ENCODE peak calls at places on chromosomes 2 and 18, in four cellular contexts. D is HFF-Myc, I is kidney, T is GM12865. H is an unnamed sample.

GRCh38 chr18:59690216-59691045 is 6.8 kb downstream of the CCBE1 start:
- DNase-seq in D (no peak), I (no peak), T (no peak), H (no peak)

GRCh38 chr2:62489162-62489561 is 16.8 kb downstream of the TMEM17 start:
- DNase-seq in D (no peak), I (no peak), T (no peak), H (peak)

GRCh38 chr2:237414056-237414661 is at the start of gene COL6A3:
- DNase-seq in D (peak), I (peak), T (no peak), H (no peak)

GRCh38 chr2:11808016-11808400 is 61.6 kb downstream of the LPIN1 start:
- DNase-seq in D (no peak), I (no peak), T (no peak), H (no peak)

GRCh38 chr2:37376421-37377186 is 32.2 kb downstream of the QPCT start:
- DNase-seq in D (peak), I (no peak), T (peak), H (no peak)

GRCh38 chr2:234643407-234643806 is 146.5 kb upstream of the ARL4C start:
- DNase-seq in D (no peak), I (no peak), T (no peak), H (no peak)

GRCh38 chr18:40939636-40940035 is 1015.4 kb upstream of the PIK3C3 start:
- DNase-seq in D (no peak), I (peak), T (no peak), H (no peak)

GRCh38 chr18:56488739-56489138 is 149.7 kb downstream of the TXNL1 start:
- DNase-seq in D (no peak), I (no peak), T (no peak), H (no peak)

GRCh38 chr2:47297767-47298401 is 105.1 kb upstream of the MSH2 start:
- DNase-seq in D (no peak), I (no peak), T (no peak), H (no peak)

GRCh38 chr2:215136669-215137328 is 1.6 kb downstream of the ABCA12 start:
- DNase-seq in D (peak), I (no peak), T (peak), H (peak)

GRCh38 chr2:238916875-238917590 is 69.1 kb downstream of the TWIST2 start:
- DNase-seq in D (no peak), I (peak), T (no peak), H (no peak)

GRCh38 chr2:133841905-133842304 is 273.6 kb upstream of the NCKAP5 start:
- DNase-seq in D (peak), I (peak), T (no peak), H (peak)

GRCh38 chr18:7830468-7830867 is 263.4 kb downstream of the PTPRM start:
- DNase-seq in D (no peak), I (no peak), T (peak), H (peak)

GRCh38 chr2:205775091-205775876 is 93.0 kb downstream of the NRP2 start:
- DNase-seq in D (no peak), I (no peak), T (peak), H (peak)

GRCh38 chr2:56227811-56228210 is 44.0 kb downstream of the CCDC85A start:
- DNase-seq in D (no peak), I (no peak), T (no peak), H (no peak)

GRCh38 chr2:1715184-1716012 is 28.9 kb downstream of the PXDN start:
- DNase-seq in D (no peak), I (peak), T (no peak), H (no peak)

GRCh38 chr2:32825291-32825712 is 121.5 kb upstream of the LTBP1 start:
- DNase-seq in D (no peak), I (no peak), T (no peak), H (peak)

GRCh38 chr2:45533771-45534170 is 77.3 kb downstream of the SRBD1 start:
- DNase-seq in D (peak), I (no peak), T (no peak), H (no peak)

GRCh38 chr2:78778756-78779510 is 246.6 kb upstream of the REG3G start:
- DNase-seq in D (no peak), I (peak), T (no peak), H (no peak)

GRCh38 chr2:149492923-149493322 is 94.7 kb downstream of the MMADHC start:
- DNase-seq in D (no peak), I (no peak), T (no peak), H (no peak)

GRCh38 chr2:217657252-217657651 is 345.5 kb downstream of the TNS1 start:
- DNase-seq in D (no peak), I (no peak), T (no peak), H (no peak)

GRCh38 chr2:239081622-239082021 is 233.7 kb downstream of the TWIST2 start:
- DNase-seq in D (no peak), I (peak), T (no peak), H (no peak)

GRCh38 chr2:165016772-165017411 is 61.6 kb upstream of the SLC38A11 start:
- DNase-seq in D (no peak), I (no peak), T (peak), H (no peak)

GRCh38 chr2:56169521-56169920 is 14.3 kb upstream of the CCDC85A start:
- DNase-seq in D (no peak), I (no peak), T (no peak), H (no peak)

GRCh38 chr2:236049981-236050380 is 118.2 kb downstream of the GBX2 start:
- DNase-seq in D (no peak), I (no peak), T (peak), H (no peak)

GRCh38 chr2:228646061-228646460 is 464.6 kb upstream of the SPHKAP start:
- DNase-seq in D (peak), I (no peak), T (no peak), H (no peak)

GRCh38 chr2:233456934-233457333 is 102.6 kb downstream of the DGKD start:
- DNase-seq in D (no peak), I (peak), T (no peak), H (no peak)

GRCh38 chr2:156602552-156602933 is 166.4 kb downstream of the GPD2 start:
- DNase-seq in D (no peak), I (no peak), T (no peak), H (no peak)

GRCh38 chr2:108184421-108184820 is 55.3 kb upstream of the SULT1C3 start:
- DNase-seq in D (no peak), I (no peak), T (peak), H (no peak)

GRCh38 chr18:6745504-6746031 is 16.1 kb downstream of the ARHGAP28 start:
- DNase-seq in D (no peak), I (no peak), T (no peak), H (no peak)

GRCh38 chr2:16508061-16508851 is 157.4 kb downstream of the CYRIA start:
- DNase-seq in D (no peak), I (peak), T (peak), H (peak)
- H3K4me3 ChIP-seq in D (no peak), I (peak), T (no peak), H (peak)

GRCh38 chr2:229922449-229923386 is at the start of gene FBXO36:
- DNase-seq in D (peak), I (peak), T (peak), H (no peak)
- H3K4me3 ChIP-seq in D (peak), I (peak), T (peak), H (peak)

GRCh38 chr2:240956935-240957655 is 41.3 kb upstream of the SNED1 start:
- DNase-seq in D (no peak), I (peak), T (no peak), H (no peak)

GRCh38 chr2:240953426-240954425 is 44.7 kb upstream of the SNED1 start:
- DNase-seq in D (no peak), I (no peak), T (no peak), H (no peak)

GRCh38 chr2:240954436-240955305 is 43.7 kb upstream of the SNED1 start:
- DNase-seq in D (no peak), I (no peak), T (no peak), H (no peak)

GRCh38 chr2:240956161-240956934 is 42.1 kb upstream of the SNED1 start:
- DNase-seq in D (no peak), I (peak), T (no peak), H (no peak)

GRCh38 chr2:240955306-240956101 is 42.9 kb upstream of the SNED1 start:
- DNase-seq in D (no peak), I (no peak), T (no peak), H (no peak)
- H3K4me3 ChIP-seq in D (no peak), I (no peak), T (no peak), H (no peak)

DNA sequence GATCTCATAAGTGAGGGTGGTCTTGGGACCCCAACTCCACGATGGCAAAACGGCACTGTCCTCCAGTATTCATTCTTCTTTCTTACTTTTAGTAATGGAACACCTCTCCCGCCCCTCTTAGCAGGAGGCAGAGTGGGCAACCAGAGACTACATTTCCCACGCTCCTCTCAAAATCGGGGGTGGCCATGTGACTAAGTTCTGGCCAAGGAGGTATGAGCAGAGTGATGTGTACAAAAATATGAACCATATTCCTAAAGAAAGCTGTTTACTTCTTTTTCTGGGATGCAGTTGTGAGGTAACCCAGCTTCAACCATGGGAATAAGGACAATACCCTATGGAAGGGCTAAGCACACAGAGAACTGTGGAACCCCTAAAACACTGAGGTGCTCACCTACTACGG is 12.8 kb downstream of the REV1 start:
- DNase-seq in D (no peak), I (no peak), T (no peak), H (no peak)
- H3K4me3 ChIP-seq in D (no peak), I (no peak), T (no peak), H (no peak)

DNA sequence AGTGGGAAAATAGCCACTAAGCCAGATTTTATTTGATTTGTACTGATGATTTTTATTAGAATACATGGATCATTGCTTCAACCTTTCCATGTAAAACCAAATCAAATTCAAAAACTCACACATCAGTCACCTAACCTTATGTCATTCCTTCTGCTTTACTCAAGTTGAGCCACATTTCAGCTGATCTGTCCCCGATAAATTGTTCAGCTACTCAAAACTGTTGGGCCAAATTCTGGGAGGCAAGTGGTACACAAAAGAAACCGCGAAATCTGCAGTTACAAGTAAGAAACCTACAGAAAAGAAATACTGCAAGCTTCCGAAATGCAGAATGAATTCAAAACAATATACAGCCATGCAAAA is 109.7 kb downstream of the TCF4 start:
- DNase-seq in D (no peak), I (no peak), T (no peak), H (no peak)
- H3K4me3 ChIP-seq in D (peak), I (peak), T (no peak), H (no peak)